ENCODE peak calls at places on chromosomes 13 and 19, in ten cellular contexts. One of them, this sample, is unnamed.

GRCh38 chr19:20471441-20471840 is 94.1 kb downstream of the ZNF737 start:
- DNase-seq in NCI-H2107: no peak
- DNase-seq in fibroblast of the aortic adventitia: no peak
- DNase-seq in stimulated activated effector memory CD8-positive, alpha-beta T cell treated with anti-CD3 and anti-CD28 coated beads, Interleukin-12 subunit alpha, Interleukin-12 subunit beta, amount 100 ng/mL, for 72 hours: no peak
- DNase-seq in NCI-H748 treated with DMSO at 0.1 percent for 48 hours: no peak
- DNase-seq in SHP77: no peak
- DNase-seq in NCI-H82: no peak
- DNase-seq in GM04503: no peak
- DNase-seq in RKO: no peak
- DNase-seq in naive thymus-derived CD8-positive, alpha-beta T cell: no peak
- DNase-seq in this sample: no peak

GRCh38 chr13:24491853-24492252 is 20.7 kb downstream of the PARP4 start:
- DNase-seq in NCI-H82: no peak
- DNase-seq in NCI-H2107: no peak
- DNase-seq in NCI-H748 treated with DMSO at 0.1 percent for 48 hours: no peak
- DNase-seq in naive thymus-derived CD8-positive, alpha-beta T cell: no peak
- DNase-seq in RKO: no peak
- DNase-seq in stimulated activated effector memory CD8-positive, alpha-beta T cell treated with anti-CD3 and anti-CD28 coated beads, Interleukin-12 subunit alpha, Interleukin-12 subunit beta, amount 100 ng/mL, for 72 hours: no peak
- DNase-seq in SHP77: no peak
- DNase-seq in GM04503: no peak
- DNase-seq in fibroblast of the aortic adventitia: no peak
- DNase-seq in this sample: no peak

GRCh38 chr19:6186435-6186834 is 51.0 kb downstream of the ACSBG2 start:
- DNase-seq in fibroblast of the aortic adventitia: no peak
- DNase-seq in NCI-H82: no peak
- DNase-seq in NCI-H2107: no peak
- DNase-seq in RKO: no peak
- DNase-seq in naive thymus-derived CD8-positive, alpha-beta T cell: no peak
- DNase-seq in SHP77: no peak
- DNase-seq in GM04503: no peak
- DNase-seq in NCI-H748 treated with DMSO at 0.1 percent for 48 hours: no peak
- DNase-seq in stimulated activated effector memory CD8-positive, alpha-beta T cell treated with anti-CD3 and anti-CD28 coated beads, Interleukin-12 subunit alpha, Interleukin-12 subunit beta, amount 100 ng/mL, for 72 hours: no peak
- DNase-seq in this sample: no peak

GRCh38 chr13:111252449-111253124 is 67.9 kb upstream of the TEX29 start:
- DNase-seq in fibroblast of the aortic adventitia: peak
- DNase-seq in naive thymus-derived CD8-positive, alpha-beta T cell: no peak
- DNase-seq in NCI-H748 treated with DMSO at 0.1 percent for 48 hours: no peak
- DNase-seq in NCI-H2107: no peak
- DNase-seq in GM04503: peak
- DNase-seq in RKO: no peak
- DNase-seq in NCI-H82: no peak
- DNase-seq in SHP77: no peak
- DNase-seq in stimulated activated effector memory CD8-positive, alpha-beta T cell treated with anti-CD3 and anti-CD28 coated beads, Interleukin-12 subunit alpha, Interleukin-12 subunit beta, amount 100 ng/mL, for 72 hours: peak
- DNase-seq in this sample: peak

GRCh38 chr19:13781547-13781946 is 7.3 kb downstream of the C19orf53 start:
- DNase-seq in NCI-H82: peak
- DNase-seq in RKO: no peak
- DNase-seq in fibroblast of the aortic adventitia: peak
- DNase-seq in NCI-H2107: peak
- DNase-seq in naive thymus-derived CD8-positive, alpha-beta T cell: no peak
- DNase-seq in stimulated activated effector memory CD8-positive, alpha-beta T cell treated with anti-CD3 and anti-CD28 coated beads, Interleukin-12 subunit alpha, Interleukin-12 subunit beta, amount 100 ng/mL, for 72 hours: no peak
- DNase-seq in NCI-H748 treated with DMSO at 0.1 percent for 48 hours: no peak
- DNase-seq in GM04503: no peak
- DNase-seq in SHP77: peak
- DNase-seq in this sample: no peak

GRCh38 chr19:8446055-8446709 is 1.4 kb downstream of the HNRNPM start:
- DNase-seq in GM04503: no peak
- DNase-seq in NCI-H82: no peak
- DNase-seq in stimulated activated effector memory CD8-positive, alpha-beta T cell treated with anti-CD3 and anti-CD28 coated beads, Interleukin-12 subunit alpha, Interleukin-12 subunit beta, amount 100 ng/mL, for 72 hours: no peak
- DNase-seq in naive thymus-derived CD8-positive, alpha-beta T cell: no peak
- DNase-seq in SHP77: no peak
- DNase-seq in RKO: peak
- DNase-seq in NCI-H2107: no peak
- DNase-seq in NCI-H748 treated with DMSO at 0.1 percent for 48 hours: no peak
- DNase-seq in fibroblast of the aortic adventitia: no peak
- DNase-seq in this sample: no peak

GRCh38 chr13:47426126-47426849 is 529.4 kb upstream of the HTR2A start:
- DNase-seq in SHP77: peak
- DNase-seq in stimulated activated effector memory CD8-positive, alpha-beta T cell treated with anti-CD3 and anti-CD28 coated beads, Interleukin-12 subunit alpha, Interleukin-12 subunit beta, amount 100 ng/mL, for 72 hours: no peak
- DNase-seq in RKO: no peak
- DNase-seq in naive thymus-derived CD8-positive, alpha-beta T cell: no peak
- DNase-seq in NCI-H748 treated with DMSO at 0.1 percent for 48 hours: no peak
- DNase-seq in NCI-H2107: no peak
- DNase-seq in NCI-H82: no peak
- DNase-seq in fibroblast of the aortic adventitia: peak
- DNase-seq in GM04503: peak
- DNase-seq in this sample: peak

GRCh38 chr13:36124236-36124822 is 6.9 kb downstream of the DCLK1 start:
- DNase-seq in NCI-H748 treated with DMSO at 0.1 percent for 48 hours: no peak
- DNase-seq in NCI-H2107: no peak
- DNase-seq in GM04503: peak
- DNase-seq in SHP77: peak
- DNase-seq in fibroblast of the aortic adventitia: peak
- DNase-seq in naive thymus-derived CD8-positive, alpha-beta T cell: no peak
- DNase-seq in RKO: no peak
- DNase-seq in stimulated activated effector memory CD8-positive, alpha-beta T cell treated with anti-CD3 and anti-CD28 coated beads, Interleukin-12 subunit alpha, Interleukin-12 subunit beta, amount 100 ng/mL, for 72 hours: no peak
- DNase-seq in NCI-H82: no peak
- DNase-seq in this sample: peak

GRCh38 chr13:43113603-43114002 is 90.2 kb downstream of the DNAJC15 start:
- DNase-seq in fibroblast of the aortic adventitia: no peak
- DNase-seq in NCI-H748 treated with DMSO at 0.1 percent for 48 hours: no peak
- DNase-seq in stimulated activated effector memory CD8-positive, alpha-beta T cell treated with anti-CD3 and anti-CD28 coated beads, Interleukin-12 subunit alpha, Interleukin-12 subunit beta, amount 100 ng/mL, for 72 hours: no peak
- DNase-seq in RKO: no peak
- DNase-seq in SHP77: no peak
- DNase-seq in GM04503: no peak
- DNase-seq in NCI-H2107: no peak
- DNase-seq in naive thymus-derived CD8-positive, alpha-beta T cell: no peak
- DNase-seq in NCI-H82: no peak
- DNase-seq in this sample: peak

GRCh38 chr13:59823495-59823894 is 340.2 kb downstream of the DIAPH3 start:
- DNase-seq in NCI-H748 treated with DMSO at 0.1 percent for 48 hours: no peak
- DNase-seq in stimulated activated effector memory CD8-positive, alpha-beta T cell treated with anti-CD3 and anti-CD28 coated beads, Interleukin-12 subunit alpha, Interleukin-12 subunit beta, amount 100 ng/mL, for 72 hours: no peak
- DNase-seq in fibroblast of the aortic adventitia: peak
- DNase-seq in GM04503: peak
- DNase-seq in naive thymus-derived CD8-positive, alpha-beta T cell: no peak
- DNase-seq in SHP77: no peak
- DNase-seq in NCI-H2107: no peak
- DNase-seq in RKO: peak
- DNase-seq in NCI-H82: peak
- DNase-seq in this sample: peak

GRCh38 chr19:53772943-53773342 is 51.2 kb downstream of the NLRP12 start:
- DNase-seq in naive thymus-derived CD8-positive, alpha-beta T cell: peak
- DNase-seq in NCI-H748 treated with DMSO at 0.1 percent for 48 hours: peak
- DNase-seq in stimulated activated effector memory CD8-positive, alpha-beta T cell treated with anti-CD3 and anti-CD28 coated beads, Interleukin-12 subunit alpha, Interleukin-12 subunit beta, amount 100 ng/mL, for 72 hours: peak
- DNase-seq in RKO: peak
- DNase-seq in SHP77: peak
- DNase-seq in NCI-H2107: no peak
- DNase-seq in GM04503: peak
- DNase-seq in NCI-H82: peak
- DNase-seq in fibroblast of the aortic adventitia: peak
- DNase-seq in this sample: no peak

GRCh38 chr19:2399582-2399981 is 27.8 kb downstream of the TIMM13 start:
- DNase-seq in NCI-H2107: no peak
- DNase-seq in NCI-H82: no peak
- DNase-seq in fibroblast of the aortic adventitia: no peak
- DNase-seq in GM04503: no peak
- DNase-seq in RKO: no peak
- DNase-seq in stimulated activated effector memory CD8-positive, alpha-beta T cell treated with anti-CD3 and anti-CD28 coated beads, Interleukin-12 subunit alpha, Interleukin-12 subunit beta, amount 100 ng/mL, for 72 hours: no peak
- DNase-seq in NCI-H748 treated with DMSO at 0.1 percent for 48 hours: no peak
- DNase-seq in SHP77: no peak
- DNase-seq in naive thymus-derived CD8-positive, alpha-beta T cell: no peak
- DNase-seq in this sample: no peak

GRCh38 chr19:24069907-24070657 is 16.9 kb upstream of the ZNF254 start:
- DNase-seq in SHP77: no peak
- DNase-seq in stimulated activated effector memory CD8-positive, alpha-beta T cell treated with anti-CD3 and anti-CD28 coated beads, Interleukin-12 subunit alpha, Interleukin-12 subunit beta, amount 100 ng/mL, for 72 hours: no peak
- DNase-seq in NCI-H82: no peak
- DNase-seq in RKO: peak
- DNase-seq in GM04503: no peak
- DNase-seq in NCI-H748 treated with DMSO at 0.1 percent for 48 hours: no peak
- DNase-seq in fibroblast of the aortic adventitia: no peak
- DNase-seq in NCI-H2107: no peak
- DNase-seq in naive thymus-derived CD8-positive, alpha-beta T cell: no peak
- DNase-seq in this sample: no peak

GRCh38 chr19:46821512-46822359 is 28.9 kb downstream of the AP2S1 start:
- DNase-seq in NCI-H748 treated with DMSO at 0.1 percent for 48 hours: no peak
- DNase-seq in fibroblast of the aortic adventitia: no peak
- DNase-seq in GM04503: no peak
- DNase-seq in NCI-H2107: no peak
- DNase-seq in NCI-H82: peak
- DNase-seq in naive thymus-derived CD8-positive, alpha-beta T cell: peak
- DNase-seq in SHP77: peak
- DNase-seq in RKO: no peak
- DNase-seq in stimulated activated effector memory CD8-positive, alpha-beta T cell treated with anti-CD3 and anti-CD28 coated beads, Interleukin-12 subunit alpha, Interleukin-12 subunit beta, amount 100 ng/mL, for 72 hours: peak
- DNase-seq in this sample: no peak

GRCh38 chr13:30105381-30105780 is 202.0 kb downstream of the KATNAL1 start:
- DNase-seq in naive thymus-derived CD8-positive, alpha-beta T cell: no peak
- DNase-seq in GM04503: no peak
- DNase-seq in RKO: no peak
- DNase-seq in NCI-H82: no peak
- DNase-seq in NCI-H2107: no peak
- DNase-seq in fibroblast of the aortic adventitia: no peak
- DNase-seq in stimulated activated effector memory CD8-positive, alpha-beta T cell treated with anti-CD3 and anti-CD28 coated beads, Interleukin-12 subunit alpha, Interleukin-12 subunit beta, amount 100 ng/mL, for 72 hours: no peak
- DNase-seq in NCI-H748 treated with DMSO at 0.1 percent for 48 hours: no peak
- DNase-seq in SHP77: no peak
- DNase-seq in this sample: no peak

GRCh38 chr13:80239571-80240255 is 101.2 kb downstream of the SPRY2 start:
- DNase-seq in naive thymus-derived CD8-positive, alpha-beta T cell: no peak
- DNase-seq in GM04503: no peak
- DNase-seq in RKO: no peak
- DNase-seq in NCI-H2107: no peak
- DNase-seq in stimulated activated effector memory CD8-positive, alpha-beta T cell treated with anti-CD3 and anti-CD28 coated beads, Interleukin-12 subunit alpha, Interleukin-12 subunit beta, amount 100 ng/mL, for 72 hours: no peak
- DNase-seq in SHP77: no peak
- DNase-seq in fibroblast of the aortic adventitia: no peak
- DNase-seq in NCI-H82: no peak
- DNase-seq in NCI-H748 treated with DMSO at 0.1 percent for 48 hours: no peak
- DNase-seq in this sample: no peak

GRCh38 chr13:52615817-52616216 is 26.4 kb upstream of the HNRNPA1L2 start:
- DNase-seq in GM04503: no peak
- DNase-seq in NCI-H82: peak
- DNase-seq in NCI-H2107: no peak
- DNase-seq in NCI-H748 treated with DMSO at 0.1 percent for 48 hours: no peak
- DNase-seq in naive thymus-derived CD8-positive, alpha-beta T cell: no peak
- DNase-seq in RKO: peak
- DNase-seq in fibroblast of the aortic adventitia: no peak
- DNase-seq in stimulated activated effector memory CD8-positive, alpha-beta T cell treated with anti-CD3 and anti-CD28 coated beads, Interleukin-12 subunit alpha, Interleukin-12 subunit beta, amount 100 ng/mL, for 72 hours: no peak
- DNase-seq in SHP77: no peak
- DNase-seq in this sample: no peak

GRCh38 chr13:28741080-28741479 is 22.3 kb upstream of the SLC46A3 start:
- DNase-seq in GM04503: no peak
- DNase-seq in naive thymus-derived CD8-positive, alpha-beta T cell: no peak
- DNase-seq in RKO: peak
- DNase-seq in SHP77: no peak
- DNase-seq in stimulated activated effector memory CD8-positive, alpha-beta T cell treated with anti-CD3 and anti-CD28 coated beads, Interleukin-12 subunit alpha, Interleukin-12 subunit beta, amount 100 ng/mL, for 72 hours: no peak
- DNase-seq in NCI-H748 treated with DMSO at 0.1 percent for 48 hours: no peak
- DNase-seq in fibroblast of the aortic adventitia: no peak
- DNase-seq in NCI-H82: no peak
- DNase-seq in NCI-H2107: no peak
- DNase-seq in this sample: no peak